ENCODE peak calls at places on chromosomes 4 and X, in seven cellular contexts. R is AG04450, S is left ventricle myocardium inferior, T is neural progenitor cell, B is cardiac fibroblast, N is fibroblast of pulmonary artery, A is kidney. Y is an unnamed sample.

GRCh38 chrX:119729408-119730201 is 28.8 kb upstream of the SOWAHD start:
- DNase-seq in A (no peak), S (peak; percentile 26), R (peak; percentile 24), T (peak; percentile 75), B (peak; percentile 79), N (peak; percentile 83), Y (no peak)

GRCh38 chr4:68987007-68987406 is 35.4 kb upstream of the UGT2A3 start:
- DNase-seq in T (no peak), R (no peak), S (no peak), N (no peak), A (no peak), B (no peak), Y (no peak)

GRCh38 chrX:106585478-106585877 is 26.3 kb upstream of the RADX start:
- DNase-seq in S (no peak), N (no peak), B (no peak), A (no peak), R (no peak), T (no peak), Y (no peak)

GRCh38 chr4:53365121-53365485 is 758 bp downstream of the SCFD2 start:
- DNase-seq in S (no peak), B (peak; percentile 23), T (peak; percentile 37), N (peak; percentile 17), R (no peak), A (no peak), Y (no peak)

GRCh38 chr4:73142995-73143547 is 73.6 kb upstream of the COX18 start:
- DNase-seq in R (no peak), N (no peak), B (no peak), A (no peak), S (no peak), T (no peak), Y (no peak)

GRCh38 chr4:84530871-84531270 is 31.8 kb upstream of the NKX6-1 start:
- DNase-seq in R (no peak), A (no peak), S (no peak), N (peak; percentile 13), B (peak; percentile 5), T (no peak), Y (peak; percentile 10)

GRCh38 chr4:1300466-1301455 is 11.1 kb downstream of the MAEA start:
- DNase-seq in S (no peak), R (no peak), A (peak; percentile 62), T (no peak), B (peak; percentile 63), N (peak; percentile 72), Y (no peak)

GRCh38 chrX:103556941-103557340 is 28.4 kb upstream of the TCEAL4 start:
- DNase-seq in S (no peak), T (no peak), N (no peak), B (no peak), R (no peak), A (no peak), Y (no peak)

GRCh38 chrX:56812515-56813105 is 83.6 kb downstream of the NBDY start:
- DNase-seq in A (no peak), T (no peak), B (peak; percentile 31), R (no peak), N (no peak), S (no peak), Y (no peak)

DNA sequence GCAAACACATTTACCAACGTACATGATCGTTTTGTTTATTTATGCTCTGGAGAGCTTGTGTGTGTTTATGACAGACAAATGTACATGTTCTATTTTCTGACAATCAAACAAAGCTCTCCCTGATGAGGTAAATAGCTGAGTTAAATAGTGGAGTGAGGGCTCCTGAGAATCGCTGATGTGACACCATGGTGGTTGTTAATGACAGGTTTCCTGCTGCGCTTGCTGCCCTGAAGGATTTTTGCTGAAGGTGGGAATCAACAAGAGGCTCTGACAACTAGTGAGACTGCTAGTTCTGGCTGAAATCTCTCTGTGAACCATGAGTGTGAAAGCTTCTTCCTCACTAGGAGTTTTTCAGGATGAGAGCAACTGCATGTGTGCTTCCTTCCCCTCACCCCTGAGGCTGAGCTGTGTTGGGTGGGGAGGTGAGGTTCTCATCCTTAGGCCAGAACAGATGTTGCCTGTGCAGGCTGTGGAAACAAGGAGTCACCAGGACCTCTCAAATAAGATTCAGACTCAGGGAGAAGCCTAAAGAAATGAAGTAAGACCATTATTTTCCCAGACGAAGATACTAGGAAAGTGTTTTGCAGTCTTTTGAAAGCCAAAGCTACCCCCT is 173.5 kb upstream of the JADE1 start:
- DNase-seq in R (no peak), A (no peak), N (peak; percentile 6), S (no peak), B (peak; percentile 22), T (peak; percentile 18), Y (no peak)
- TF ChIP-seq CTCF in R (no peak), A (no peak), N (no peak), S (no peak), B (no peak), T (no peak), Y (no peak)

GRCh38 chr4:8871417-8872401 is at the start of gene HMX1:
- DNase-seq in A (no peak), T (peak; percentile 88), N (no peak), R (no peak), B (no peak), S (peak; percentile 19), Y (no peak)

GRCh38 chr4:8869002-8869878 is 2.4 kb downstream of the HMX1 start:
- DNase-seq in T (no peak), S (no peak), B (no peak), R (no peak), N (no peak), A (no peak), Y (no peak)

GRCh38 chr4:8872402-8873291 is 1.0 kb upstream of the HMX1 start:
- DNase-seq in R (no peak), T (peak; percentile 39), B (no peak), N (no peak), A (no peak), S (no peak), Y (no peak)

GRCh38 chr4:8869879-8870646 is 1.6 kb downstream of the HMX1 start:
- DNase-seq in A (no peak), B (no peak), N (no peak), R (no peak), T (peak; percentile 2), S (no peak), Y (no peak)

GRCh38 chr4:8870647-8871416 is 807 bp downstream of the HMX1 start:
- DNase-seq in N (no peak), T (peak; percentile 2), B (no peak), S (no peak), R (no peak), A (no peak), Y (no peak)
- H3K4me3 ChIP-seq in N (no peak overlapping the region), T (peak overlapping the region; percentile 40), B (no peak overlapping the region), S (peak overlapping the region; percentile 43), R (no peak overlapping the region), A (no peak overlapping the region), Y (no peak overlapping the region)

GRCh38 chr4:111136438-111136837 is 513.6 kb upstream of the PITX2 start:
- DNase-seq in R (no peak), S (no peak), N (peak; percentile 4), B (peak; percentile 5), T (peak; percentile 30), A (no peak), Y (peak; percentile 20)
- TF ChIP-seq CTCF in R (peak; percentile 41), S (no peak), N (no peak), B (peak; percentile 5), T (peak; percentile 40), A (no peak), Y (peak; percentile 24)

GRCh38 chrX:15854080-15854655 is 445 bp downstream of the AP1S2 start:
- DNase-seq in N (no peak), R (no peak), S (peak; percentile 57), A (peak; percentile 88), B (no peak), T (peak; percentile 93), Y (no peak)

GRCh38 chrX:15855562-15856256 is 1.1 kb upstream of the AP1S2 start:
- DNase-seq in T (peak; percentile 29), B (no peak), A (no peak), N (no peak), R (no peak), S (no peak), Y (no peak)

GRCh38 chrX:15853586-15854079 is 980 bp downstream of the AP1S2 start:
- DNase-seq in B (no peak), R (no peak), A (no peak), N (no peak), S (no peak), T (peak; percentile 17), Y (no peak)

GRCh38 chrX:15854712-15855561 is at the start of gene AP1S2:
- DNase-seq in N (peak; percentile 91), B (peak; percentile 93), A (peak; percentile 99), T (peak; percentile 99), R (peak; percentile 66), S (peak; percentile 91), Y (peak; percentile 55)

GRCh38 chrX:15856580-15856979 is 2.0 kb upstream of the AP1S2 start:
- DNase-seq in B (no peak), A (no peak), N (no peak), S (no peak), T (no peak), R (no peak), Y (no peak)
- H3K4me3 ChIP-seq in B (no peak overlapping the region), A (no peak overlapping the region), N (no peak overlapping the region), S (peak overlapping the region; percentile 79), T (peak overlapping the region; percentile 92), R (no peak overlapping the region), Y (no peak overlapping the region)

DNA sequence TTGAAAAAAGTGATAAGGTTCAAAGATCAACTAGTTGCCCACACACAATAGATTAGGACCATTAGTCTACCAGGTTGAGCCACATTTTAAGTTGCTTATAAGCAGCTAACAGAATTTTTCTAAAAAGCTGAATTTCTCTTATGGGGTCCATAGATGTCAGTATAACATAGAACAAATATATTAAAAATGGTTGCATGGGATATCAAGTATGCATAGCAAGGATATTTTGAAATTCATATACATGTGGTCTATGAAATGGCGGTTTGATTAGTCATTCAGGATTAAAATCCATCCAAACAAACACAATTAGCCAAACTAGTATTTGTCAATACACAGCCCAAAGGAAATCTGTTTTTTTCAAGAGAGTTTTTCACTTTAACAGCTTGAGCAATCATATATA is 33.5 kb upstream of the AMOT start:
- DNase-seq in A (no peak), S (no peak), N (peak; percentile 11), R (no peak), T (no peak), B (peak; percentile 14), Y (no peak)
- TF ChIP-seq CTCF in A (no peak), S (no peak), N (peak; percentile 5), R (peak; percentile 13), T (peak; percentile 26), B (no peak), Y (no peak)